ENCODE peak calls at places on chromosomes 11 and 22, in seven cellular contexts. Y is thyroid gland, W is left lung, B is left ventricle myocardium inferior, G is cardiac muscle cell, D is heart left ventricle, T is K562. F is an unnamed sample.

GRCh38 chr11:45161252-45162063 is 15.0 kb downstream of the PRDM11 start:
- DNase-seq in Y (peak), G (no peak), T (no peak), W (no peak), D (no peak), B (no peak), F (peak)

GRCh38 chr11:78049348-78049747 is 14.3 kb upstream of the THRSP start:
- DNase-seq in G (no peak), B (no peak), D (no peak), T (no peak), Y (peak), W (no peak), F (no peak)

GRCh38 chr11:115153135-115153534 is 351.1 kb downstream of the CADM1 start:
- DNase-seq in W (no peak), G (no peak), T (no peak), D (no peak), B (no peak), Y (no peak), F (no peak)

GRCh38 chr11:70233511-70233919 is 30.4 kb downstream of the FADD start:
- DNase-seq in W (no peak), G (peak), Y (no peak), B (no peak), T (peak), D (no peak), F (no peak)

GRCh38 chr11:120391297-120391696 is 55.1 kb downstream of the ARHGEF12 start:
- DNase-seq in B (no peak), G (peak), T (no peak), D (no peak), Y (no peak), W (no peak), F (no peak)

GRCh38 chr11:22878604-22879003 is 18.3 kb upstream of the CCDC179 start:
- DNase-seq in T (no peak), G (no peak), W (no peak), B (no peak), D (no peak), Y (no peak), F (no peak)

GRCh38 chr11:66070604-66071325 is 693 bp downstream of the PACS1 start:
- DNase-seq in D (peak), W (peak), G (peak), T (peak), Y (peak), B (peak), F (peak)

GRCh38 chr11:35173011-35173511 is 34.1 kb downstream of the CD44 start:
- DNase-seq in B (no peak), W (no peak), G (peak), Y (peak), T (no peak), D (no peak), F (peak)

GRCh38 chr22:10778296-10778814 is 4749.6 kb upstream of the OR11H1 start:
- DNase-seq in D (no peak), Y (no peak), W (no peak), B (no peak), T (no peak), G (no peak), F (no peak)

GRCh38 chr11:65386307-65387081 is at the start of gene FRMD8:
- DNase-seq in W (peak), D (peak), Y (peak), T (peak), B (peak), G (peak), F (peak)

GRCh38 chr11:65790902-65791650 is 4.2 kb downstream of the OVOL1 start:
- DNase-seq in B (no peak), T (no peak), D (no peak), G (no peak), W (peak), Y (no peak), F (no peak)

GRCh38 chr11:105368711-105369110 is 229.1 kb upstream of the CARD18 start:
- DNase-seq in T (no peak), Y (no peak), G (peak), D (no peak), W (no peak), B (no peak), F (no peak)

GRCh38 chr22:49951986-49952896 is 8.3 kb upstream of the PIM3 start:
- DNase-seq in W (peak), Y (peak), B (no peak), G (peak), T (no peak), D (no peak), F (no peak)

GRCh38 chr22:19238900-19239299 is 52.6 kb downstream of the CLTCL1 start:
- DNase-seq in D (peak), T (no peak), G (no peak), Y (no peak), W (no peak), B (no peak), F (no peak)

GRCh38 chr22:19641983-19642451 is 72.3 kb upstream of the SEPTIN5 start:
- DNase-seq in Y (no peak), W (no peak), B (no peak), G (no peak), T (no peak), D (no peak), F (peak)

GRCh38 chr11:57463596-57464342 is 3.4 kb downstream of the RTN4RL2 start:
- DNase-seq in T (no peak), D (no peak), B (no peak), G (no peak), Y (no peak), W (no peak), F (no peak)

GRCh38 chr22:35605787-35606492 is 11.2 kb downstream of the MB start:
- DNase-seq in B (peak), W (no peak), T (no peak), G (no peak), D (peak), Y (no peak), F (no peak)

GRCh38 chr11:76803023-76803422 is 19.9 kb downstream of the TSKU start:
- DNase-seq in Y (no peak), B (no peak), T (no peak), W (no peak), G (peak), D (no peak), F (peak)

GRCh38 chr22:32083000-32083399 is 39.9 kb downstream of the SLC5A1 start:
- DNase-seq in B (no peak), T (no peak), W (no peak), D (no peak), G (no peak), Y (no peak), F (no peak)

GRCh38 chr11:34502949-34503348 is 10.6 kb downstream of the ELF5 start:
- DNase-seq in B (no peak), W (no peak), T (no peak), D (no peak), Y (no peak), G (no peak), F (no peak)

GRCh38 chr11:38593649-38594048 is 1995.6 kb upstream of the RAG2 start:
- DNase-seq in W (no peak), D (no peak), T (no peak), G (no peak), Y (no peak), B (no peak), F (no peak)

GRCh38 chr11:117039897-117040296 is 58.3 kb downstream of the SIK3 start:
- DNase-seq in W (no peak), T (no peak), Y (no peak), B (no peak), G (no peak), D (no peak), F (no peak)

GRCh38 chr11:129643031-129643721 is 172.5 kb upstream of the TMEM45B start:
- DNase-seq in D (no peak), T (no peak), Y (no peak), W (no peak), B (no peak), G (no peak), F (no peak)

GRCh38 chr22:40036591-40037225 is 42.0 kb downstream of the FAM83F start:
- DNase-seq in T (peak), Y (peak), G (peak), D (peak), W (no peak), B (peak), F (peak)

GRCh38 chr11:108870373-108871020 is 205.6 kb downstream of the DDX10 start:
- DNase-seq in T (no peak), Y (no peak), D (no peak), G (peak), B (no peak), W (no peak), F (no peak)

GRCh38 chr11:125925247-125925740 is 20.6 kb upstream of the VSIG10L2 start:
- DNase-seq in G (no peak), W (no peak), Y (no peak), D (no peak), B (no peak), T (no peak), F (no peak)

GRCh38 chr22:37423283-37423682 is 4.0 kb downstream of the ELFN2 start:
- DNase-seq in T (no peak), D (no peak), Y (no peak), G (no peak), B (no peak), W (no peak), F (no peak)

GRCh38 chr11:44611687-44612437 is 46.4 kb downstream of the CD82 start:
- DNase-seq in W (no peak), D (peak), G (no peak), T (no peak), B (peak), Y (no peak), F (no peak)

GRCh38 chr22:35397095-35397904 is 2.6 kb upstream of the MCM5 start:
- DNase-seq in T (no peak), G (peak), B (no peak), Y (no peak), D (no peak), W (no peak), F (no peak)

GRCh38 chr11:64809781-64810241 is 540 bp downstream of the MEN1 start:
- DNase-seq in W (no peak), Y (peak), G (peak), T (peak), D (no peak), B (no peak), F (no peak)

GRCh38 chr11:48384670-48385069 is 18.4 kb upstream of the OR4C5 start:
- DNase-seq in D (no peak), W (no peak), G (no peak), B (no peak), Y (no peak), T (peak), F (no peak)
- TF ChIP-seq CTCF in D (no peak), W (no peak), G (no peak), B (no peak), Y (no peak), T (peak), F (no peak)

GRCh38 chr11:71929491-71929890 is 645 bp downstream of the RNF121 start:
- DNase-seq in G (no peak), Y (no peak), D (no peak), W (no peak), B (no peak), T (no peak), F (no peak)

GRCh38 chr11:71928739-71929443 is at the start of gene RNF121:
- DNase-seq in G (peak), T (peak), W (peak), D (peak), Y (peak), B (peak), F (peak)

GRCh38 chr11:71933141-71933933 is 4.5 kb downstream of the RNF121 start:
- DNase-seq in B (no peak), Y (peak), W (no peak), D (no peak), T (no peak), G (no peak), F (no peak)

GRCh38 chr11:71930556-71931244 is 1.9 kb downstream of the RNF121 start:
- DNase-seq in Y (no peak), B (no peak), T (no peak), D (no peak), W (no peak), G (peak), F (no peak)

GRCh38 chr11:71931245-71931602 is 2.4 kb downstream of the RNF121 start:
- DNase-seq in B (no peak), D (no peak), T (no peak), G (no peak), W (no peak), Y (no peak), F (no peak)
- H3K27ac ChIP-seq in B (no peak), D (no peak), T (no peak), G (no peak), W (no peak), Y (no peak), F (peak)

GRCh38 chr22:29703595-29704195 is 16.1 kb upstream of the CABP7 start:
- DNase-seq in B (no peak), T (no peak), W (peak), G (no peak), D (no peak), Y (no peak), F (no peak)

GRCh38 chr22:29702931-29703594 is 16.7 kb upstream of the CABP7 start:
- DNase-seq in G (no peak), T (no peak), B (peak), D (no peak), Y (peak), W (peak), F (no peak)

GRCh38 chr22:29702025-29702930 is 17.5 kb upstream of the CABP7 start:
- DNase-seq in G (no peak), B (no peak), Y (no peak), T (no peak), D (no peak), W (peak), F (no peak)

GRCh38 chr22:29700206-29700948 is 19.4 kb upstream of the CABP7 start:
- DNase-seq in D (no peak), W (peak), B (no peak), G (no peak), T (no peak), Y (no peak), F (no peak)

DNA sequence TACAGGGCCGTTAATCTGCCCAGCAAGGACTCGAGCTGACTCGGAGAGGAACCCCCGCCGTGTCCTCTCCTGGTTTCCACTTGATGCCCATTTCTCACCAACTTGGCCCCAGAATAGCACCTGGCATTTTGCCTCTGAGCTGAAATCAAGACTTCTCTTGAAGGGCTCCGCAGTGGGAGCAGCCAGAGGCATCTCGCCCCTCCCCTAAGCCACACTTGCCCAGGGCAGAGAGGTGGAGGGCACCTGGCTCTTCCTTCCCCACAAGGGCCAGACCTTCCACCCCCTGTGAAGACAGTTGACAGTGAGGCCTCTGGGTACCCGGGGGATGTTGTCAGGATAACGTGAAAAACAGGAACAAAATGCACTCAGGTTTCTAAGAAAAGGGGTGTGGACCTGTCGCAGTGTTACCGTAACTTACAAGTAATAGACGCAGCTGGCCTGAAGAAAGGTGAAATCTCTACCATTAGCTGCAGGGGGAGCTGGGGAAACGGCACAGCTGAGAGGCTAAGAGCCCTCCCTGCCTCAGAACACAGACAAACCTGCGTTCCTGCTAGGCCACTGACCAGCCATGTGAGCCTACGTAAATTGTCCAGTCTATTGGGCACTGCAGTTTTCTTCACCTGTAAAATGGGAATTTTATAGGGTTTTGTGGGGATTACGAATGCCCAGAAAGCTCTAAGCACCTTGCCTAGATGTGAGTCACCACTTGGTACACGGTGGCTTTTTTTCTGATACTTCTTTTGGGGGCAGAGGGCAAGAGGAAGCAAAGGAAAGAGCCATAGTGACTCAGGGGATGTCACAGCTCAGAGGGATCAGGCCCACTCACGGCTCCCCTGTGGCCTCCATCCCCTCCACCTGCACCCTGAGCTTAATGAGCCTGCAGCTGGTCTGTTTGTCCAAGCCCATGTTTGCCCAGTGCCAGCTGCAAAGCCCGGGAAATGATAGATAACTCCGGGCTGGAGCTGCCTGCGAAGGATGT is 18.6 kb upstream of the CABP7 start:
- DNase-seq in B (no peak), W (peak), Y (peak), G (peak), D (no peak), T (peak), F (no peak)
- TF ChIP-seq CTCF in B (no peak), W (no peak), Y (peak), G (peak), D (no peak), T (peak), F (no peak)

DNA sequence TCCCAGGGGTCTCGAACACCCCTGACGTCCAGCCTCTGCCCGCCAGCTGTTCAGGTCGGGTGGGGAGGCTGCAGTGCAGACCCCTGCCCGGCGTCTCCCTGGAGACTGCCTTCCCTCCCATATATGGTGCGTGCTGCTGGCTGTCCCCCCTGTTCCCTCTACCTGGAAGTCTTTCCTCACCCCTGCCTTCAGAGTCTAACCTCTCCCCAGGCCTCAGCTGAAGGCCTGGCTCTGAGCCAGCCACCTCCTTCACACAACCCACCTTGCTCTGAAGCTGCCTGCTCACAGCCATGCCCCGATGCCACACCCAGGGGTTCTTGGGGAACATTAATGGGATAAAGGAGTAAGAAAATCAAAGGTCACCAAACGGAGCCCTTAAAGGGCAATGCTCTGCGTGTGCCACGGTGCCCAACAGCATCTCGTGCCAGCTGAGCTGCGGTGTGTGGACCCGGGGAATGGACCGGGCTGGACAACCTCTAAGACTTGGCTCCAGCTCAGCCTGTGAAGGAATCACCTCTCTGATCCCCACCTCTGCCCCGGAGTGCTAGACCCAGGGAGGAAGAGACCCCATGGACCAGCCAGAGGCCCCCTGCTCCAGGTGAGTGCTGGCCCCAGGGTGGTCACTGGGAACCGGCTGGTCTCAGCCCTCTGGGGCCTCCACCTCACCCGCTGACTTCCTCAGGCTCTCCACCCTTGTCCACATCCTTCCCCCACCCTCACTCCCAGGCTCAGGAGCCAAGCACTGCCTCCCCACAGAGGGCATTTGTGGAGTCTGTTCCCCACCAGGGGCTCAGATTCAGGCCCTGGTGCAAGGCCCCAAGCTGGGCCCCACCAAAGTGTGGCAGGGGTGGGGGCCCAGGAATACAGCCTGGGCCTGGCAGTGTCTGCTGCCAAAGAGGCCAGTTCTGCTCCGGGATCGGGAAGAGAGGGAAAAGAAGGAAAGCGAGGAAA is at the start of gene NLRP6:
- DNase-seq in G (no peak), T (no peak), D (peak), W (peak), Y (no peak), B (no peak), F (no peak)
- H3K27ac ChIP-seq in G (no peak), T (peak), D (no peak), W (peak), Y (no peak), B (no peak), F (no peak)